ENCODE peak calls at places on chromosomes 1 and 21, in four cellular contexts. X, Y, M and W are unnamed samples.

GRCh38 chr1:26695417-26696190 is at the start of gene ARID1A:
- DNase-seq in Y (peak), X (peak), M (peak), W (peak)

GRCh38 chr1:35646043-35646442 is 4.7 kb upstream of the PSMB2 start:
- DNase-seq in X (no peak), Y (no peak), M (no peak), W (no peak)

GRCh38 chr1:31805318-31805717 is 10.5 kb downstream of the SPOCD1 start:
- DNase-seq in X (no peak), Y (no peak), M (no peak), W (no peak)

GRCh38 chr1:230831706-230832105 is 36.6 kb downstream of the C1orf198 start:
- DNase-seq in M (no peak), Y (no peak), X (no peak), W (no peak)

GRCh38 chr1:44526295-44527073 is 121.4 kb downstream of the RNF220 start:
- DNase-seq in Y (no peak), X (no peak), M (no peak), W (no peak)

GRCh38 chr1:214538497-214538896 is 12.9 kb downstream of the PTPN14 start:
- DNase-seq in Y (no peak), M (no peak), X (no peak), W (no peak)

GRCh38 chr1:155272466-155273133 is 704 bp downstream of the CLK2 start:
- DNase-seq in Y (no peak), X (peak), M (no peak), W (no peak)

GRCh38 chr1:162571696-162572095 is 10.2 kb downstream of the UAP1 start:
- DNase-seq in Y (no peak), M (no peak), X (no peak), W (no peak)

GRCh38 chr1:65924471-65924870 is 131.8 kb downstream of the PDE4B start:
- DNase-seq in Y (no peak), X (peak), M (no peak), W (no peak)

GRCh38 chr21:45615145-45615711 is 28.3 kb upstream of the PCBP3 start:
- DNase-seq in M (no peak), Y (no peak), X (peak), W (no peak)

GRCh38 chr1:108590947-108591346 is 31.0 kb downstream of the EEIG2 start:
- DNase-seq in Y (no peak), M (peak), X (peak), W (peak)

GRCh38 chr1:115067460-115067859 is 21.8 kb downstream of the TSPAN2 start:
- DNase-seq in X (peak), M (no peak), Y (no peak), W (no peak)

GRCh38 chr1:225454733-225455132 is 26.9 kb upstream of the LBR start:
- DNase-seq in X (peak), Y (no peak), M (peak), W (peak)

DNA sequence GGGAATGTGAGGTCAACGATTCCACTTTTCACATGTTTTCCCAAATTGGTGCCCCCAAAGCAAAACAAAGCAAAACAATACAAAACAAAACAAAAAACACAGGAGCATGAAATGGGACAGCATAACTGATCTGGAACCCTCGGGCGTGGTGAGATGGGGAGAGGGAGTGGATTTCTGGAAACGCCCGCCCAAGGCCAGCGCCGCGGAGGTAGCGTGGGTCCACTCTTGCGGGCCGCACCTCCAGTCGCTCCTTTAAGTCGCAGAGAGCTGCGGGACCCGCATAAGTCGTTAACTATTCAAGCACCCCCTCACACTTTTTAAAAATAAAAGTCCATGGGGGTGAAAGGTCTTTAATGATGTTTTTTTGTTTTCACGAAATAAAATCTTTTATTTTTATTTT is 4.3 kb upstream of the TBX15 start:
- DNase-seq in M (no peak), Y (no peak), X (no peak), W (no peak)
- H3K4me3 ChIP-seq in M (no peak), Y (no peak), X (no peak), W (no peak)

GRCh38 chr1:23928789-23929188 is 15.6 kb upstream of the CNR2 start:
- DNase-seq in M (no peak), Y (no peak), X (no peak), W (no peak)

GRCh38 chr1:23927097-23927496 is 13.9 kb upstream of the CNR2 start:
- DNase-seq in M (no peak), Y (no peak), X (no peak), W (no peak)

GRCh38 chr1:23930270-23930669 is 17.1 kb upstream of the CNR2 start:
- DNase-seq in X (no peak), M (no peak), Y (no peak), W (no peak)

GRCh38 chr1:23930861-23931471 is 17.8 kb upstream of the CNR2 start:
- DNase-seq in M (peak), X (peak), Y (no peak), W (peak)

GRCh38 chr1:23931481-23931880 is 18.3 kb upstream of the CNR2 start:
- DNase-seq in X (no peak), M (no peak), Y (no peak), W (peak)
- H3K4me3 ChIP-seq in X (no peak), M (no peak), Y (no peak), W (no peak)

DNA sequence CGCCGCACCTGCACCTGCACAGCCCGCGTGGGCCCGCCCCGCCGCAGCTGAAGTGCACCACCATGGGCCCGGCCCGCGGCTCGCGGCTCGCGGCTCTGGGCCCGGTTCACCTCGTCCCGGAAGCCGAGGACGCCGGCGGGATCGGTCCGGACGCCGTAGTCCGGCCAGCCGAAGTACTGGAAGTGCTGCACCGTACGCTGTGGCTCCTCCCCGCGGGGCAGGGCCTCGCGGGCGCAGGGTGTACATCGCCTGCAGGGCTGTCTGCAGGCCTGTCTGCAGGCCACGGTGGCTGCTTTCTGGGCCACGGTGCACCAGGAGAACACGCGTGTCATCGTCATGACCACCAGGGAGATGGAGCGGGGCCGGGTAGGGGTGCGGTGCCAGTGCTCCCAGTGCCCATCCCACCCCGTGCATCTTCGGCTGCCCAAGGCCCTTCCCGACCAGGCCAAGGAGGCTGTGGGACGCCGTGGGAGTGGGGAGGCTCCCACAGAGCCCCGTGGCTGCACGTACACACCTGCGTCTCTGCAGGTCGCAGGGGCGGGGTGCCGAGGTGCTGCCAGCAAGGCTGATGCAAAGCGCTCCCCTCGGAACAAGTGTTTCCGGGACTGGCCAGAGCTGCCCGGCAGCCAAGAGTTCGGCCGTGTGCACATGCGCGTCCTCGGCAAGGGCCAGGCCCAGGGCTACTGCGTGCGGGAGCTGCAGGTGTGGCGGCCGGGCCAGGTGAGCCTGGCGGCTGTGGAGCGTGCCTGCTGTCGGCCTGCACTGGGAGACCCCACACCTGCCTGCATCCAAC is 6.6 kb downstream of the RNF223 start:
- DNase-seq in Y (no peak), M (no peak), X (no peak), W (no peak)
- H3K4me3 ChIP-seq in Y (no peak), M (no peak), X (no peak), W (peak)

DNA sequence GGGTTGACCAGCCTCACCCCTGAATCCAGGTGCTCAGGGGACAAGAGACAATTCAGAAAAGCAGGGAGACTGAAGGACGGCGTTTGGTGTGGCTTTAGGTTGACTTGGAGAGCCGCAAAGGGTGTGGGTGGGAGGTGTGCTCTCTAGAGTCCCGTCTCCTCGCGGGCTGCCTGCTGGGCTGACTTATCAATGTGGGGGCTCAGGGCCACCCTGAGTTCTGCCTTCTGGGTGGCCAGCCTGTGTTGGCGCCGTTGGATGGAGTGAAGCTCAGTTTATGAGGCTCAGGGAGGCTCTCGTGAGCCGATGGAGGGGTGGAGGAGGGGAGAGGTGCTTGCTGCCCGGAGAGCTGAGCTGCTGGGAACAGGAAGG is 13.0 kb downstream of the GPR137B start:
- DNase-seq in Y (no peak), M (no peak), X (no peak), W (no peak)
- H3K4me3 ChIP-seq in Y (no peak), M (no peak), X (no peak), W (no peak)

GRCh38 chr1:5993553-5994510 is 1.6 kb upstream of the NPHP4 start:
- DNase-seq in M (no peak), Y (no peak), X (no peak), W (no peak)

GRCh38 chr1:5992814-5993552 is 758 bp upstream of the NPHP4 start:
- DNase-seq in M (no peak), Y (peak), X (no peak), W (no peak)

GRCh38 chr1:5995871-5996630 is 3.8 kb upstream of the NPHP4 start:
- DNase-seq in X (no peak), M (no peak), Y (no peak), W (no peak)

GRCh38 chr1:5996641-5997270 is 4.5 kb upstream of the NPHP4 start:
- DNase-seq in Y (no peak), X (no peak), M (no peak), W (no peak)

DNA sequence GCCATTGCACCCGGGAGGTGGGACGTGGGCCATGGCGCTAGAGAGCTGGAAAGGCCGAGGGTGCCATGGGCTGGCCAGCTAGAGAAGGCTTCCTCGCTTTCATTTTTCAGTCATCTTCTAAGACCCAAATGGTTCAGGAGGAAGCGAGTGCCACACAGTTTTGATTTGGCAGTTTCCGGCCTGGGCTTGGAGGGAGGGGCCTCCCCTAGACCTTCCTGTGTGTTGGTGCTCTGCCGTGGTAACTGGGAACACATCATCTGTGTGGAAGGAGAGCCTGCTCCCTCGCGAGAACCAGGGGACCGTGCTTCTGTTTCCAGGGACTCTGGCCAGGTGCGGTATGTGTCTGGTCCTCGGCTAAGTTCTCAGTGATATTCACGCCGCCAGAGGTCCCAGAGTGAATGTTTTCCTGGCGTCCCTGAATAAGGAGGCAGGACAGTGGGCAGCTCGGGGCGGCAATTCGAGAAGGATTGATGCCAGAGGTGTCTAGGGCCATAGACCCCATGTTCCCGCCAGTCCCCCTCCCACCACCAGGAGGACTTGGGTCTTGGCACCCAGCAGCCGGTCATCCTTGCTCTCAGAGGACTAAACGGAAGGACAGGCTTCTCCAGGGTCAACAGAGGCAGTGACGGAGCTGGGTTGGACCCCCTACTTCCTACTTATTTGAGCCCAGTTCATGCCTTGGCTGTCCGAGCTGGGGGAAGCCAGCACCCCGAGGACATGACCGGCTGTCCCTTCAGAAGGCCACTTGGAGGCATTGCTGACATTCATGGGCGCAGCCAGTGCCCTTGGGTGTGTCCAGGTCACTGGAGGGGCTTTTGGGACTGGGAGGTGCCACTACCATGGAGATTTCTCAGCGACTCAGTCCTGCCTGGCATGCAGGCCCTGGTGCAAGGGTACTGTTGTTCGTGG is 2.7 kb upstream of the NPHP4 start:
- DNase-seq in Y (no peak), X (no peak), M (no peak), W (no peak)
- H3K4me3 ChIP-seq in Y (no peak), X (no peak), M (no peak), W (no peak)

GRCh38 chr1:78547081-78547480 is 56.3 kb downstream of the PTGFR start:
- DNase-seq in M (no peak), Y (no peak), X (no peak), W (no peak)

GRCh38 chr1:78541479-78541878 is 50.7 kb downstream of the PTGFR start:
- DNase-seq in Y (no peak), X (no peak), M (no peak), W (no peak)

GRCh38 chr1:78540056-78540455 is 49.3 kb downstream of the PTGFR start:
- DNase-seq in X (peak), M (no peak), Y (no peak), W (no peak)

GRCh38 chr1:78549366-78549765 is 58.6 kb downstream of the PTGFR start:
- DNase-seq in Y (no peak), X (no peak), M (no peak), W (no peak)

GRCh38 chr1:78543941-78544630 is 53.3 kb downstream of the PTGFR start:
- DNase-seq in M (peak), X (no peak), Y (no peak), W (peak)
- H3K4me3 ChIP-seq in M (no peak), X (no peak), Y (no peak), W (no peak)

GRCh38 chr1:23616292-23616822 is 57.1 kb upstream of the ID3 start:
- DNase-seq in Y (no peak), X (no peak), M (no peak), W (no peak)

GRCh38 chr1:23620605-23621004 is 61.3 kb upstream of the ID3 start:
- DNase-seq in Y (no peak), X (no peak), M (no peak), W (no peak)

GRCh38 chr1:23617019-23617418 is 57.7 kb upstream of the ID3 start:
- DNase-seq in Y (no peak), X (no peak), M (no peak), W (no peak)

GRCh38 chr1:23619299-23620188 is 60.2 kb upstream of the ID3 start:
- DNase-seq in X (no peak), M (no peak), Y (peak), W (no peak)

GRCh38 chr1:23618586-23619083 is 59.3 kb upstream of the ID3 start:
- DNase-seq in Y (no peak), M (no peak), X (no peak), W (no peak)
- H3K4me3 ChIP-seq in Y (no peak), M (no peak), X (no peak), W (no peak)